ENCODE peak calls at places on chromosomes 7 and 10, in eight cellular contexts. K is astrocyte; G is left ventricle myocardium inferior; F is mesendoderm; N is CD4-positive, CD25-positive, alpha-beta regulatory T cell; P is breast epithelium; J is body of pancreas; Q is DND-41. I is an unnamed sample.

GRCh38 chr7:100835903-100836811 is 8.8 kb upstream of the EPHB4 start:
- DNase-seq in J (no peak), P (no peak), G (peak; percentile 64), K (no peak), Q (no peak), N (no peak), F (peak; percentile 98), I (peak; percentile 59)

GRCh38 chr10:100518761-100519241 is 860 bp downstream of the SEC31B start:
- DNase-seq in Q (peak; percentile 75), N (peak; percentile 77), F (peak; percentile 70), K (peak; percentile 42), G (peak; percentile 30), J (peak; percentile 83), P (peak; percentile 59), I (no peak)

GRCh38 chr7:151025924-151026671 is 1.8 kb upstream of the ATG9B start:
- DNase-seq in P (no peak), K (peak; percentile 26), G (no peak), Q (no peak), N (no peak), J (no peak), F (peak; percentile 65), I (peak; percentile 26)

GRCh38 chr7:4962872-4963775 is 4.1 kb upstream of the MMD2 start:
- DNase-seq in P (no peak), K (no peak), N (no peak), Q (no peak), G (no peak), F (no peak), J (no peak), I (no peak)

GRCh38 chr10:76396126-76396525 is 964.7 kb downstream of the LRMDA start:
- DNase-seq in P (no peak), K (peak; percentile 61), F (no peak), Q (no peak), G (no peak), N (no peak), J (no peak), I (no peak)

GRCh38 chr10:21604651-21605050 is 70.6 kb downstream of the MLLT10 start:
- DNase-seq in F (no peak), J (no peak), G (no peak), Q (no peak), P (no peak), N (no peak), K (no peak), I (no peak)

GRCh38 chr7:136020556-136020955 is 43.4 kb upstream of the MTPN start:
- DNase-seq in K (no peak), J (no peak), F (no peak), Q (no peak), P (no peak), G (no peak), N (no peak), I (no peak)

GRCh38 chr7:81201188-81201587 is 282.3 kb upstream of the SEMA3C start:
- DNase-seq in N (no peak), G (no peak), P (no peak), Q (no peak), J (no peak), F (no peak), K (no peak), I (no peak)

GRCh38 chr10:94630017-94630688 is 53.4 kb upstream of the CYP2C18 start:
- DNase-seq in F (peak; percentile 48), K (peak; percentile 6), N (peak; percentile 38), J (no peak), G (no peak), P (no peak), Q (no peak), I (no peak)

GRCh38 chr10:102616071-102616770 is 28.1 kb upstream of the TRIM8 start:
- DNase-seq in Q (no peak), J (peak; percentile 55), P (no peak), F (no peak), N (no peak), K (no peak), G (peak; percentile 84), I (no peak)

GRCh38 chr10:110498982-110499795 is 1.5 kb downstream of the DUSP5 start:
- DNase-seq in P (no peak), N (peak; percentile 71), K (peak; percentile 60), Q (no peak), F (peak; percentile 96), G (no peak), J (peak; percentile 40), I (no peak)

GRCh38 chr7:120775703-120776265 is 82.2 kb downstream of the TSPAN12 start:
- DNase-seq in F (peak; percentile 28), K (no peak), N (no peak), J (no peak), G (no peak), P (no peak), Q (no peak), I (no peak)

GRCh38 chr7:2645274-2645868 is 13.6 kb downstream of the TTYH3 start:
- DNase-seq in N (peak; percentile 74), G (no peak), F (peak; percentile 86), P (no peak), Q (peak; percentile 78), K (no peak), J (peak; percentile 32), I (no peak)

GRCh38 chr7:64463636-64464375 is 99.1 kb downstream of the ZNF680 start:
- DNase-seq in N (peak; percentile 0), P (peak; percentile 79), Q (no peak), G (peak; percentile 82), J (peak; percentile 58), K (peak; percentile 56), F (no peak), I (no peak)

GRCh38 chr10:123529146-123529760 is 136.9 kb upstream of the GPR26 start:
- DNase-seq in P (no peak), K (no peak), F (no peak), Q (no peak), J (no peak), G (no peak), N (no peak), I (no peak)

GRCh38 chr7:149306854-149307253 is 44.9 kb downstream of the ZNF783 start:
- DNase-seq in Q (no peak), G (no peak), F (no peak), K (no peak), P (no peak), N (no peak), J (no peak), I (no peak)

GRCh38 chr10:19985745-19986144 is 169.5 kb downstream of the PLXDC2 start:
- DNase-seq in P (no peak), K (no peak), G (no peak), N (no peak), Q (no peak), J (no peak), F (peak; percentile 57), I (no peak)

GRCh38 chr7:76225379-76225778 is 23.7 kb downstream of the SRRM3 start:
- DNase-seq in F (peak; percentile 62), N (peak; percentile 11), Q (peak; percentile 76), P (no peak), K (peak; percentile 8), J (no peak), G (no peak), I (no peak)

GRCh38 chr7:54878339-54878738 is 119.3 kb upstream of the SEC61G start:
- DNase-seq in K (no peak), Q (no peak), J (no peak), G (no peak), F (no peak), P (no peak), N (no peak), I (no peak)

DNA sequence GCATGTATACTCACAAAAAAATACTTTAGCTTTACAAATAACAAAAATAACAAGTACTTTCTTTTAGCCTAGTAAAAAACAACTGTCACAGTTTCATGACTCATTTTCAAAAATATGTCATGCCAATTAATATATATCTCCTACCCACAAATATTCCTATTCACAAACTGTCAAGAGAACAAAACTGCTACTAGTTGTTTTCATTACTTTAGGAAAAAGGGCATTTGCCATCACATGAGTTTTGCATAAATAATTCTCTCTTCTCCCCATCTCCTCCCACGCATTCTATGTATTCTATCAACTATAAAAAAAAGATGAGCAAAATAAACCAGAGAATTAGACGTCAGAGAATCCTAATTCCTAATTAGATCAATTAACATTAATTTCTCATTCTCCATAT is 87.6 kb downstream of the PIP4K2A start:
- DNase-seq in G (no peak), P (no peak), K (no peak), Q (no peak), N (no peak), F (no peak), J (no peak), I (no peak)
- H3K4me1 ChIP-seq in G (peaks cover 64% of the 10 kb centered on the region), P (no peaks in the 10 kb centered on the region), K (peaks cover 50% of the 10 kb centered on the region), Q (peaks cover 31% of the 10 kb centered on the region), N (peaks cover 99% of the 10 kb centered on the region), F (peaks cover 3% of the 10 kb centered on the region), J (peaks cover 50% of the 10 kb centered on the region), I (peaks cover 26% of the 10 kb centered on the region)

GRCh38 chr10:30974355-30974754 is 57.3 kb downstream of the ZNF438 start:
- DNase-seq in P (no peak), N (no peak), J (no peak), Q (no peak), F (no peak), G (no peak), K (no peak), I (no peak)
- H3K4me3 ChIP-seq in P (no peak overlapping the region), N (no peak overlapping the region), J (no peak overlapping the region), Q (no peak overlapping the region), F (no peak overlapping the region), G (peak overlapping the region; percentile 54), K (no peak overlapping the region), I (no peak overlapping the region)

GRCh38 chr10:78458983-78459638 is 425.4 kb downstream of the RPS24 start:
- DNase-seq in N (no peak), F (no peak), J (peak; percentile 74), P (no peak), Q (no peak), G (no peak), K (peak; percentile 91), I (no peak)
- H3K4me1 ChIP-seq in N (no peaks in the 10 kb centered on the region), F (no peaks in the 10 kb centered on the region), J (peaks cover 32% of the 10 kb centered on the region), P (no peaks in the 10 kb centered on the region), Q (no peaks in the 10 kb centered on the region), G (no peaks in the 10 kb centered on the region), K (peaks cover 29% of the 10 kb centered on the region), I (no peaks in the 10 kb centered on the region)

GRCh38 chr10:43304687-43305333 is 37.9 kb upstream of the RASGEF1A start:
- DNase-seq in K (peak; percentile 27), J (peak; percentile 77), F (peak; percentile 55), G (peak; percentile 79), Q (peak; percentile 46), P (peak; percentile 66), N (peak; percentile 60), I (peak; percentile 81)

GRCh38 chr10:43306899-43307298 is 40.0 kb upstream of the RASGEF1A start:
- DNase-seq in P (no peak), G (no peak), K (no peak), N (no peak), J (no peak), Q (no peak), F (no peak), I (no peak)

GRCh38 chr10:43304079-43304686 is 37.3 kb upstream of the RASGEF1A start:
- DNase-seq in K (no peak), J (no peak), F (no peak), N (no peak), Q (no peak), G (no peak), P (no peak), I (no peak)

GRCh38 chr10:43307306-43307705 is 40.4 kb upstream of the RASGEF1A start:
- DNase-seq in J (no peak), N (no peak), K (no peak), G (no peak), P (no peak), F (no peak), Q (no peak), I (no peak)

DNA sequence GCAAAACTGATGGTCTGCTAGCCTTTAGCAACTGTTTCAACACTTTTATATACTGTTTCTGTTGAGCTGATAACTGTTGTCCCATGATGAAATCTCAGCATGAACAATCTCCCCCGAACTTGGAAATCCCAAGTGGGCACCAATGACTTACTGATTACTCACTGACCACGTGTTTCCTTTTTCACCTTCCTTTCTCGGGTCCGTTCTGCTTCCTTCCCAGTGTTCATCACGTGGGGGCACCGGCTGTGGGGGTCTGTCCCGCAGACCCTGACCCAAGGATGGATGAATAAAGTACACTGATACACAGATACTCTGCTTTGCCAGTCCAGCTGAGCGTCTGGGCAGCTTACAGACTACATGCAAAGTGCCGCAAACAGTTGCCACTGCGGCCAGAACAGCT is 39.0 kb upstream of the RASGEF1A start:
- DNase-seq in N (no peak), J (no peak), K (no peak), Q (no peak), F (no peak), P (no peak), G (no peak), I (no peak)
- H3K4me3 ChIP-seq in N (no peak overlapping the region), J (no peak overlapping the region), K (no peak overlapping the region), Q (no peak overlapping the region), F (no peak overlapping the region), P (no peak overlapping the region), G (no peak overlapping the region), I (no peak overlapping the region)

I was measured in left lung.